ENCODE peak calls at places on chromosomes 2 and 18, in six cellular contexts. V, R, O, W, D and Q are unnamed samples.

GRCh38 chr2:237996041-237996593 is 29.3 kb downstream of the UBE2F start:
- DNase-seq in W (no peak), D (no peak), R (no peak), O (no peak), V (peak; percentile 47), Q (peak; percentile 39)

GRCh38 chr18:3264362-3264761 is 2.4 kb downstream of the MYL12B start:
- DNase-seq in R (no peak), V (peak; percentile 62), D (no peak), W (no peak), O (no peak), Q (no peak)

GRCh38 chr2:219451626-219452360 is 17.1 kb downstream of the SPEG start:
- DNase-seq in V (no peak), R (no peak), O (peak; percentile 78), W (no peak), D (no peak), Q (no peak)

GRCh38 chr2:160576054-160576499 is 82.5 kb upstream of the RBMS1 start:
- DNase-seq in R (no peak), D (no peak), W (no peak), O (no peak), V (no peak), Q (no peak)

GRCh38 chr2:20623741-20624155 is 27.1 kb downstream of the HS1BP3 start:
- DNase-seq in V (no peak), O (no peak), W (no peak), R (no peak), D (no peak), Q (peak; percentile 4)

GRCh38 chr2:234500394-234501006 is 3.6 kb upstream of the ARL4C start:
- DNase-seq in V (peak; percentile 45), O (no peak), D (peak; percentile 53), R (peak; percentile 75), W (peak; percentile 93), Q (peak; percentile 46)

GRCh38 chr18:12079504-12080237 is 14.0 kb upstream of the ANKRD62 start:
- DNase-seq in O (no peak), D (no peak), W (no peak), V (no peak), R (no peak), Q (no peak)

GRCh38 chr2:219949053-219949452 is 321.6 kb downstream of the SLC4A3 start:
- DNase-seq in O (no peak), W (no peak), D (no peak), R (no peak), V (no peak), Q (no peak)

GRCh38 chr2:179701524-179702110 is 159.8 kb downstream of the ZNF385B start:
- DNase-seq in O (no peak), W (no peak), D (no peak), R (no peak), V (no peak), Q (no peak)

GRCh38 chr2:134384131-134384530 is 130.3 kb downstream of the MGAT5 start:
- DNase-seq in W (no peak), D (no peak), O (no peak), V (no peak), R (no peak), Q (no peak)

GRCh38 chr18:4353853-4354418 is 101.2 kb downstream of the DLGAP1 start:
- DNase-seq in W (no peak), O (no peak), R (no peak), D (peak; percentile 40), V (no peak), Q (no peak)

GRCh38 chr2:111119004-111119846 is 1.5 kb upstream of the BCL2L11 start:
- DNase-seq in D (peak; percentile 44), R (no peak), V (peak; percentile 22), W (peak; percentile 40), O (peak; percentile 61), Q (peak; percentile 15)

GRCh38 chr2:73107211-73107926 is 5.4 kb downstream of the RAB11FIP5 start:
- DNase-seq in O (no peak), W (no peak), D (no peak), R (no peak), V (peak; percentile 85), Q (peak; percentile 46)

GRCh38 chr2:125168442-125168841 is 1143.4 kb downstream of the CNTNAP5 start:
- DNase-seq in W (no peak), D (no peak), O (no peak), V (no peak), R (no peak), Q (no peak)

GRCh38 chr2:134240061-134240460 is 13.8 kb upstream of the MGAT5 start:
- DNase-seq in D (no peak), O (no peak), V (no peak), W (no peak), R (no peak), Q (no peak)

GRCh38 chr2:12676771-12677170 is 40.0 kb upstream of the TRIB2 start:
- DNase-seq in W (no peak), R (no peak), O (no peak), D (no peak), V (no peak), Q (no peak)

GRCh38 chr2:67437132-67437531 is 40.0 kb downstream of the ETAA1 start:
- DNase-seq in R (no peak), O (no peak), V (no peak), D (no peak), W (no peak), Q (no peak)

GRCh38 chr18:12328179-12328823 is 20.3 kb downstream of the TUBB6 start:
- DNase-seq in W (no peak), O (peak; percentile 55), R (no peak), V (no peak), D (no peak), Q (no peak)

GRCh38 chr2:201144101-201145051 is 28.4 kb downstream of the CFLAR start:
- DNase-seq in R (no peak), V (no peak), W (no peak), D (no peak), O (no peak), Q (no peak)

GRCh38 chr2:172439509-172439860 is 12.1 kb downstream of the ITGA6 start:
- DNase-seq in D (no peak), R (no peak), W (no peak), V (no peak), O (no peak), Q (no peak)

GRCh38 chr2:9192712-9193111 is 13.9 kb upstream of the ASAP2 start:
- DNase-seq in V (no peak), W (no peak), D (no peak), O (no peak), R (no peak), Q (no peak)

GRCh38 chr2:18096836-18097405 is 218.5 kb downstream of the KCNS3 start:
- DNase-seq in O (no peak), V (no peak), R (no peak), W (no peak), D (no peak), Q (no peak)

GRCh38 chr2:11395389-11395788 is 51.0 kb upstream of the ROCK2 start:
- DNase-seq in O (no peak), R (no peak), V (no peak), W (no peak), D (no peak), Q (no peak)
- H3K27ac ChIP-seq in O (no peak overlapping the region), R (no peak overlapping the region), V (no peak overlapping the region), W (no peak overlapping the region), D (no peak overlapping the region), Q (no peak overlapping the region)

GRCh38 chr2:240569998-240570530 is 1.8 kb downstream of the RNPEPL1 start:
- DNase-seq in O (no peak), V (no peak), R (no peak), D (no peak), W (no peak), Q (peak; percentile 35)
- H3K4me3 ChIP-seq in O (peak overlapping the region; percentile 77), V (no peak overlapping the region), R (no peak overlapping the region), D (no peak overlapping the region), W (peak overlapping the region; percentile 95), Q (no peak overlapping the region)

GRCh38 chr2:230226090-230226551 is 585 bp downstream of the SP140 start:
- DNase-seq in V (no peak), R (no peak), O (no peak), D (no peak), W (peak; percentile 41), Q (no peak)

GRCh38 chr2:230230801-230231200 is 5.3 kb downstream of the SP140 start:
- DNase-seq in O (no peak), V (no peak), W (no peak), D (no peak), R (no peak), Q (no peak)

GRCh38 chr2:230231251-230231650 is 5.7 kb downstream of the SP140 start:
- DNase-seq in R (no peak), V (no peak), O (no peak), W (no peak), D (no peak), Q (no peak)

GRCh38 chr2:230227216-230227615 is 1.7 kb downstream of the SP140 start:
- DNase-seq in D (no peak), R (no peak), O (no peak), W (peak; percentile 42), V (no peak), Q (no peak)

GRCh38 chr2:230230087-230230486 is 4.6 kb downstream of the SP140 start:
- DNase-seq in V (no peak), R (no peak), D (no peak), O (no peak), W (no peak), Q (no peak)
- H3K4me1 ChIP-seq in V (no peaks in the 10 kb centered on the region), R (peaks cover 6% of the 10 kb centered on the region), D (no peaks in the 10 kb centered on the region), O (no peaks in the 10 kb centered on the region), W (no peaks in the 10 kb centered on the region), Q (no peaks in the 10 kb centered on the region)

DNA sequence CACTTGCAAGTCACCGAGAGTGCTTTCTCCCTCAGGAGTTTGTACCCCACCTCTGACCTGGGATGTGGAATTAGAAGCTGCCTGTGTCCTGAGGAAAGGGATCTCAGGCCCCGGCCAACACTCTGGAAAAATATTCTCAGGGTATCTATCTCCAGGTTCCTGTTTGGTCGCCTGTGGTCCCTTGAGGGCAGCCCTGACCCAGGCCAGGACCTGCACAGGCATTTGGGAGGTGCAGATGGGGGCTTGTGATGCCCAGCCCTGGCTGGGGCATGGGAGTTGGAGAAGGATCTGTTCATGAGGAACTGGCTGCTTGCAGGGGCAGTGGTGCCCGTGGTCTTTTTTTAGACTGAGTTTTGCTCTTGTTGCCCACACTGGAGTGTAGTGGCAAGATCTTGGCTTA is 46.3 kb downstream of the MYCN start:
- DNase-seq in R (no peak), O (no peak), W (no peak), D (no peak), V (no peak), Q (no peak)
- H3K27ac ChIP-seq in R (no peak overlapping the region), O (no peak overlapping the region), W (no peak overlapping the region), D (no peak overlapping the region), V (no peak overlapping the region), Q (no peak overlapping the region)